ENCODE peak calls at places on chromosomes 4 and X, in nine cellular contexts. G, Z, K, E, X, M, O, Q and R are unnamed samples.

GRCh38 chr4:6984611-6985115 is 58.5 kb upstream of the TADA2B start:
- DNase-seq in G (no peak), E (no peak), K (no peak), X (no peak), Z (no peak), O (no peak), Q (no peak), M (no peak), R (no peak)

GRCh38 chrX:3181846-3182245 is 140.6 kb downstream of the ARSF start:
- DNase-seq in Q (no peak), K (no peak), M (no peak), Z (no peak), E (no peak), O (no peak), G (no peak), X (no peak), R (no peak)

GRCh38 chr4:82499705-82500104 is 62.1 kb downstream of the TMEM150C start:
- DNase-seq in M (no peak), G (no peak), O (no peak), Q (no peak), Z (no peak), K (no peak), X (no peak), E (no peak), R (no peak)

GRCh38 chr4:184448828-184449227 is 25.5 kb downstream of the IRF2 start:
- DNase-seq in M (peak), O (no peak), Z (no peak), X (peak), Q (peak), G (no peak), E (no peak), K (no peak), R (peak)

GRCh38 chr4:891747-892146 is 40.4 kb downstream of the GAK start:
- DNase-seq in G (no peak), Z (no peak), M (no peak), Q (no peak), E (no peak), K (no peak), X (peak), O (no peak), R (no peak)

GRCh38 chrX:101550825-101551767 is 749 bp downstream of the ARMCX1 start:
- DNase-seq in X (no peak), K (no peak), E (no peak), M (no peak), Z (peak), G (no peak), O (no peak), Q (peak), R (no peak)

GRCh38 chr4:74374561-74375327 is 9.8 kb downstream of the EREG start:
- DNase-seq in O (no peak), K (no peak), E (peak), Q (peak), X (peak), M (no peak), G (no peak), Z (no peak), R (peak)

GRCh38 chrX:71945435-71945834 is 34.8 kb downstream of the NHSL2 start:
- DNase-seq in E (no peak), X (no peak), Z (no peak), M (no peak), O (no peak), Q (no peak), K (no peak), G (no peak), R (no peak)

GRCh38 chrX:153925739-153926593 is at the start of gene ARHGAP4:
- DNase-seq in G (peak), K (peak), X (no peak), Q (no peak), M (peak), E (no peak), O (no peak), Z (no peak), R (no peak)

GRCh38 chrX:56974408-56974807 is 20.9 kb downstream of the SPIN3 start:
- DNase-seq in M (no peak), Q (no peak), G (no peak), X (no peak), K (no peak), Z (no peak), E (no peak), O (no peak), R (no peak)

GRCh38 chr4:89765966-89766365 is 71.0 kb downstream of the SNCA start:
- DNase-seq in O (peak), K (no peak), M (no peak), Z (no peak), G (no peak), Q (peak), E (peak), X (no peak), R (peak)

GRCh38 chr4:11223261-11223660 is 205.4 kb downstream of the HS3ST1 start:
- DNase-seq in X (no peak), K (no peak), Z (no peak), Q (no peak), O (peak), M (no peak), G (no peak), E (no peak), R (no peak)

GRCh38 chr4:478373-478772 is 20.6 kb downstream of the ZNF721 start:
- DNase-seq in E (no peak), Q (peak), M (no peak), O (no peak), K (no peak), X (peak), Z (no peak), G (no peak), R (no peak)

GRCh38 chr4:102612824-102613366 is 111.7 kb downstream of the NFKB1 start:
- DNase-seq in O (no peak), M (no peak), Z (no peak), G (peak), Q (peak), X (no peak), E (no peak), K (no peak), R (no peak)

GRCh38 chr4:102139132-102139573 is 206.1 kb downstream of the SLC39A8 start:
- DNase-seq in K (no peak), Z (no peak), X (no peak), G (no peak), Q (peak), E (no peak), M (no peak), O (peak), R (no peak)

GRCh38 chr4:169620846-169621228 is 459 bp downstream of the CLCN3 start:
- DNase-seq in E (no peak), G (no peak), X (no peak), O (no peak), K (no peak), Z (no peak), M (no peak), Q (peak), R (no peak)

GRCh38 chr4:147160908-147161513 is 215.3 kb upstream of the TTC29 start:
- DNase-seq in X (peak), G (no peak), O (peak), K (no peak), Q (peak), Z (no peak), E (peak), M (no peak), R (peak)

GRCh38 chr4:53693909-53694308 is 102.6 kb upstream of the LNX1 start:
- DNase-seq in Q (no peak), X (no peak), G (no peak), K (no peak), E (no peak), Z (no peak), M (no peak), O (no peak), R (no peak)

GRCh38 chrX:100685284-100685996 is 41.4 kb downstream of the SRPX2 start:
- DNase-seq in E (peak), M (peak), X (peak), Q (peak), O (peak), Z (no peak), K (no peak), G (peak), R (peak)

DNA sequence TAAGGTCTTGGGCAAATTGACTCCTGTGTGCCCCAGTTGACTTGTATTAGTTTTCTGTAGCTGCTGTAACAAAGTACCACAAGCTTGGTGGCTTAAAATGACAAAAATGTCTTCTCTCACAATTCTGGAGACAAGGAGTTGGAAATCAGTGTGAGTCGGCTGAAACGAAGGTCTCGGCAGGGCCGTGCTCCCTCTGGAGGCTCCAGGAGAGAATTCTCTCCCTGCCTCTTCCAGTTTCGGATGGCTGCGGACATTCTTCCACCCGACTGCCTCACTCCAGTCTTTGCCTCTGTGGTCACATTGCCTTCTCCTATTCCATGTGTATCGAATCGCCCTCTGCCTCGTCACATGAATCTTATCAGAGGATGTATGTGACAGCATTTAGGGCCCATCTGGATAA is 66.0 kb upstream of the PHOX2B start:
- DNase-seq in Z (no peak), X (no peak), E (no peak), K (no peak), M (no peak), G (no peak), O (no peak), Q (peak), R (peak)
- TF ChIP-seq CTCF in Z (peak), X (no peak), E (peak), K (no peak), M (no peak), G (no peak), O (peak), Q (peak), R (peak)

GRCh38 chr4:1992468-1993168 is 16.2 kb downstream of the NELFA start:
- DNase-seq in O (no peak), M (no peak), Q (no peak), K (peak), Z (no peak), X (no peak), E (no peak), G (no peak), R (no peak)
- H3K4me3 ChIP-seq in O (no peak), M (no peak), Q (no peak), K (no peak), Z (no peak), X (no peak), E (no peak), G (no peak), R (no peak)

GRCh38 chr4:110586137-110586850 is 36.6 kb downstream of the PITX2 start:
- DNase-seq in Q (peak), X (peak), O (peak), G (no peak), E (peak), M (no peak), K (no peak), Z (no peak), R (peak)
- TF ChIP-seq CTCF in Q (peak), X (peak), O (peak), G (no peak), E (peak), M (peak), K (peak), Z (peak), R (peak)

DNA sequence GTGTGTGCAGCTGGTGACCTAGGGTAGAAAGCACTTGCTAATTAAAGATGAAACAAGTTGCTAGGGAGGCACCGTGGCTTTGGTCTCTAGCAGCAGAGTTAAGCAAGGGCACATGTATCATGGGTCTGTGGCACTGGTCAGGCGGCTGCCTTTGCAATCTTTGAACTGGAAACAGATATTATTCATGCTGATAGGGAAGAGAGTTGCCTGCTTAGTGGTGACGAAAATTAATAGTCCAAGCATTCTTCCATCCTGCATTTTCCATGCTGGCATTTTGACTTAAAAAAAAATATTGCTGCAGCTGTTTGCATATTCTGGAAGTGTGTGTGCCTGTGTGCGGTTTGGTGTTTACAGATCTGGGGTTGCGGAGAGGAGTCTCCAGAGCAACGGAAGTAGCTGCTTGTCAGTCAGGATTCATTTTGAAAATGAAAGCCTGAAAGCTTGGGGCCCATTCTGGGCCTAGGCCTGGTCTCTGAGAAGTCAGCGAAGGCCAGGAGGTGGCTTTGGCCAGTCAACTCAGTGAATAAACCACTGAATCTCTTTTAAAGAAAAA is 2.3 kb upstream of the SOWAHD start:
- DNase-seq in E (no peak), O (no peak), X (peak), Z (no peak), M (peak), K (peak), G (peak), Q (no peak), R (no peak)
- H3K4me3 ChIP-seq in E (no peak), O (no peak), X (peak), Z (no peak), M (peak), K (no peak), G (peak), Q (no peak), R (no peak)

DNA sequence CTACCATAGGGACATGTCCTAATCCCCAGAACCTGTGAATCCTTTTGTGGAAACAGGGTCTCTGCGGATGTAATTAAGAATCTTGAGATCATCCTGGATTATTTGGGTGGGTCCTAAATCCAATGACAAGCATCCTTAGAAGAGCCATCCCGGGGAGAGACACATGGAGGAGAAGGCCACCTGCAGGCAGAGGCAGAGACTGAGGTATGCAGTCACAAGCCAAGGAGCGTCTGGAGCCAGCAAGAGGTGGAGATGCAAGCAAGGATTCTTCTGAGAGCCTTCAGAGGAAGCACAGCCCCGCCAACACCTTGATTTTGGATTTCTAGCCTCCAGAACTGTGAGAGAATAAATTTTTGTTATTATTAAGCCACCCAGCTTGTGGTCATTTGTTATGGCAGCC is 13.8 kb upstream of the FAT1 start:
- DNase-seq in X (no peak), Z (no peak), O (no peak), E (no peak), G (no peak), M (no peak), Q (no peak), K (no peak), R (no peak)
- TF ChIP-seq CTCF in X (no peak), Z (no peak), O (no peak), E (no peak), G (no peak), M (no peak), Q (no peak), K (no peak), R (no peak)

DNA sequence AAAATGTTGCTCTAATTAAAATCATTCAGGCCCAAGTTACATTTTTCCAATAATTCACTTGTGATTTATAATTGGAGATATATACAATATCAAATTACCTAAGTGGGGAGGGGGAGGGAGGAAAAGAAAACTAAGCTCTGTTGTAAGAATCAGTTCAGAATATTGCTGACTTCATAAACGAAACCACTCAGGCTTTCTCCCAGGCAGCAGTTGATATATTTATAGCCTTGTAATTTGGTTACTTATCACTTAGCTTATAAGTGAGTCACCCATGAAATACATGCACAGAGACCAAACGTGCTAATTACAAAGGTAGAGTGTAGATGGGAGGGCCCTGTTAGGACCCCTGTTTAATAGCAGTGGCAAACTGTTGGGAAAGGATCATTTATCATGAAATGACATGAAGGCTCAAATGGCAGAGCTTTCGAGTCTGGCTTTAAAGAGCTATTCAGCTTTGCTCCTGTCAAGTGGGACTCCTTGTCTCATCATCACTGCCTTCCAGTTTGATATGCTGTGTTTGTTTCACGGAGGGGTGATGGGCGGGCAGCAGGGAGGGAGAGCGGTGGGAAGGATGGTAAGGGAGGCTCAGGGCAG is 105.6 kb upstream of the PGRMC2 start:
- DNase-seq in E (no peak), K (no peak), Z (no peak), M (no peak), O (no peak), G (no peak), X (no peak), Q (peak), R (no peak)
- H3K4me3 ChIP-seq in E (no peak), K (no peak), Z (no peak), M (no peak), O (no peak), G (no peak), X (no peak), Q (no peak), R (no peak)

GRCh38 chrX:130060122-130061069 is 49.9 kb downstream of the ELF4 start:
- DNase-seq in M (peak), Z (peak), Q (peak), G (peak), E (no peak), O (no peak), K (peak), X (peak), R (no peak)
- TF ChIP-seq CTCF in M (peak), Z (peak), Q (peak), G (peak), E (peak), O (peak), K (peak), X (peak), R (peak)

DNA sequence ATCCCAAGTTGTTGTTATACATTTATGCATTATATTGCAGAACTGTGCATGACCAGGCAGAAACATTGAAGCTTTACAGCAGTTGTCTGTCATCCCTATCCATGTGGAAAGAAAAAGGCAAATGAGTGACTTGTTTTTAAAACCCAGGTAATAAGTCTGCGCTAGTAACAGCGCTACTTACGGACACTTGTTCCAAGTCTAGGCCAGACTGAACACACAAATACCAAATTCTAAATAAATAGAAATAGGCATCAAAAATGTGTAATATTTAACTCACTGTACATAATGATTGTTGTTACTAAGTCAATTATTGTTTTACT is 548 bp upstream of the MAML3 start:
- DNase-seq in Q (no peak), M (no peak), Z (no peak), K (no peak), G (no peak), E (no peak), O (no peak), X (no peak), R (no peak)
- H3K4me3 ChIP-seq in Q (no peak), M (no peak), Z (peak), K (peak), G (peak), E (peak), O (peak), X (peak), R (peak)

DNA sequence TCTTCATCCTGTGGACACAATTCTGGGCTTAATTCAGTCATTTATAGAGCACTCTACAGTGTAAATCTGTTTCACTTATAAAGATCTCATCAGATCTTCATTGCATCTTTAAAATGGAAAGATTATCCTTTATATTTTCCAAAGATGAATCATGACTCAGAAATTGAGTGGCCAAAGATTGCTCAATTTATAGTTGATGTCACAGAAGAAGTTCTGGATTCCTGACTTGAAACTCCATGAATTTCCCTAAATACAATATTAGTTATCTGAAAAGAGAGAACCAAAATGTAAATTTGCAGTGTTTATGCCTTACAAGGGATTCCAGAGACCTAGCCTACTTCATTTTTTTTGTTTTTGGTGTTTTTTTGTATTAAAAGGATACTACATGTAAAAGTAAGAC is 183.3 kb downstream of the PCDH7 start:
- DNase-seq in Q (no peak), K (no peak), M (no peak), O (no peak), X (no peak), Z (no peak), E (no peak), G (no peak), R (no peak)
- TF ChIP-seq CTCF in Q (no peak), K (no peak), M (no peak), O (no peak), X (no peak), Z (no peak), E (no peak), G (no peak), R (no peak)

DNA sequence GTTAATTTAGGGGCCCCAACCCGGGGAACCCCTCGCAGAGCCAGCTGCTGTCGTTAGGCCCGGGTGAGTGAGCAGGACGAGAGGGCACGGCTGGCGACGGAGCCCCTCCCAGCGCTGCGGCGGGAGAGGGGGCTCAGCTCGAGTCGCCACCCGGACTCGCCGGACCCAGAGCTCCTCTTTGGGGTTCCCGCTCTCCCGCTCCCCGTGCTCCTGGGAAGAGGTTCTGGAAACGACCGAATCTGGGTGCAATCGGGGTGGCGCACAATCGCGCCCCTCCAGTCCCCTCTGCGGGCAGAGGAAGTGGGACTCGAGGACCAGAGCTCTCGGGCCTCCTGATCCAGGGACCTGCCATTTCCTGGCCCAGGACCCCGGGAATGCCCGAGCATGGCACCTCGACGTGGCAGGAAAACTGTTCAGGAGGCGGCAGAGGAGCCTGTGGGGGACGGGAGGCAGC is 37.3 kb upstream of the ARAF start:
- DNase-seq in O (no peak), Q (no peak), G (no peak), X (no peak), K (no peak), E (no peak), M (no peak), Z (peak), R (no peak)
- H3K4me3 ChIP-seq in O (peak), Q (no peak), G (peak), X (no peak), K (peak), E (peak), M (peak), Z (peak), R (peak)